ENCODE peak calls at places on chromosomes 2 and 18, in four cellular contexts. One of them, this sample, is unnamed.

GRCh38 chr2:88416016-88416663 is 36.4 kb downstream of the FOXI3 start:
- DNase-seq in brain microvascular endothelial cell: no peak
- DNase-seq in endothelial cell of umbilical vein: no peak
- DNase-seq in PC-9: no peak
- DNase-seq in this sample: no peak

GRCh38 chr2:200968162-200968561 is 4.7 kb upstream of the ORC2 start:
- DNase-seq in brain microvascular endothelial cell: no peak
- DNase-seq in endothelial cell of umbilical vein: no peak
- DNase-seq in PC-9: no peak
- DNase-seq in this sample: no peak

GRCh38 chr2:152638590-152638989 is 78.7 kb downstream of the PRPF40A start:
- DNase-seq in endothelial cell of umbilical vein: no peak
- DNase-seq in brain microvascular endothelial cell: no peak
- DNase-seq in PC-9: no peak
- DNase-seq in this sample: no peak

GRCh38 chr2:143939976-143940375 is 579.9 kb downstream of the ZEB2 start:
- DNase-seq in endothelial cell of umbilical vein: peak
- DNase-seq in PC-9: no peak
- DNase-seq in brain microvascular endothelial cell: no peak
- DNase-seq in this sample: no peak

GRCh38 chr18:58529714-58530354 is 99.1 kb downstream of the ALPK2 start:
- DNase-seq in PC-9: peak
- DNase-seq in endothelial cell of umbilical vein: peak
- DNase-seq in brain microvascular endothelial cell: peak
- DNase-seq in this sample: peak

GRCh38 chr2:36245632-36246031 is 109.9 kb upstream of the CRIM1 start:
- DNase-seq in brain microvascular endothelial cell: no peak
- DNase-seq in endothelial cell of umbilical vein: no peak
- DNase-seq in PC-9: no peak
- DNase-seq in this sample: no peak

GRCh38 chr18:57889841-57890240 is 86.7 kb upstream of the ATP8B1 start:
- DNase-seq in brain microvascular endothelial cell: no peak
- DNase-seq in PC-9: no peak
- DNase-seq in endothelial cell of umbilical vein: no peak
- DNase-seq in this sample: no peak

GRCh38 chr2:161171595-161171929 is 11.3 kb downstream of the TANK start:
- DNase-seq in PC-9: no peak
- DNase-seq in endothelial cell of umbilical vein: no peak
- DNase-seq in brain microvascular endothelial cell: no peak
- DNase-seq in this sample: no peak

GRCh38 chr2:191758420-191759199 is 80.7 kb downstream of the NABP1 start:
- DNase-seq in PC-9: peak
- DNase-seq in brain microvascular endothelial cell: peak
- DNase-seq in endothelial cell of umbilical vein: peak
- DNase-seq in this sample: no peak

GRCh38 chr2:40451926-40452605 is at the start of gene SLC8A1:
- DNase-seq in PC-9: peak
- DNase-seq in brain microvascular endothelial cell: peak
- DNase-seq in endothelial cell of umbilical vein: peak
- DNase-seq in this sample: peak

GRCh38 chr18:44589709-44590108 is 91.0 kb upstream of the SETBP1 start:
- DNase-seq in PC-9: peak
- DNase-seq in brain microvascular endothelial cell: peak
- DNase-seq in endothelial cell of umbilical vein: peak
- DNase-seq in this sample: no peak
- H3K27ac ChIP-seq in PC-9: no peak
- H3K27ac ChIP-seq in brain microvascular endothelial cell: peak
- H3K27ac ChIP-seq in endothelial cell of umbilical vein: no peak
- H3K27ac ChIP-seq in this sample: no peak

DNA sequence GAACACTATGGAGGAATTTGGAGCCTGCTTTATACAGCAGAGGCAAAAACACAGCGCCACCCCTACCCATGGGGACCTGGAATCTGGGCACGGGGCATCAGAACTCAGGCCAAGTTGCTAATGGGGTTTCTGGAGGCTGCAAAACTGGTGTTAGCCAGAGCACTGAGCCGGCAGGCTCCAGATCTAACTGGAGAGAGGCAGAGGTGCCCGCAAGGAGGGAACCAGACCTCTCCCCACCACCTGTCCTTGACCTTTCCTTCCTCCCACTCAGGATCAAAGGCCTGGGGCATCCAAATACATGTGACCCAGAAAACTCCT is 126.6 kb downstream of the TNS1 start:
- DNase-seq in endothelial cell of umbilical vein: no peak
- DNase-seq in brain microvascular endothelial cell: no peak
- DNase-seq in PC-9: no peak
- DNase-seq in this sample: no peak
- H3K27ac ChIP-seq in endothelial cell of umbilical vein: no peak
- H3K27ac ChIP-seq in brain microvascular endothelial cell: no peak
- H3K27ac ChIP-seq in PC-9: no peak
- H3K27ac ChIP-seq in this sample: peak

GRCh38 chr2:173881886-173882285 is 83.3 kb downstream of the SP3 start:
- DNase-seq in PC-9: no peak
- DNase-seq in brain microvascular endothelial cell: no peak
- DNase-seq in endothelial cell of umbilical vein: no peak
- DNase-seq in this sample: no peak

GRCh38 chr2:173884403-173884802 is 80.8 kb downstream of the SP3 start:
- DNase-seq in endothelial cell of umbilical vein: peak
- DNase-seq in brain microvascular endothelial cell: peak
- DNase-seq in PC-9: peak
- DNase-seq in this sample: no peak

GRCh38 chr2:173881466-173881865 is 83.7 kb downstream of the SP3 start:
- DNase-seq in PC-9: no peak
- DNase-seq in endothelial cell of umbilical vein: peak
- DNase-seq in brain microvascular endothelial cell: no peak
- DNase-seq in this sample: no peak

GRCh38 chr2:173876833-173877413 is 88.2 kb downstream of the SP3 start:
- DNase-seq in PC-9: no peak
- DNase-seq in brain microvascular endothelial cell: no peak
- DNase-seq in endothelial cell of umbilical vein: no peak
- DNase-seq in this sample: no peak

DNA sequence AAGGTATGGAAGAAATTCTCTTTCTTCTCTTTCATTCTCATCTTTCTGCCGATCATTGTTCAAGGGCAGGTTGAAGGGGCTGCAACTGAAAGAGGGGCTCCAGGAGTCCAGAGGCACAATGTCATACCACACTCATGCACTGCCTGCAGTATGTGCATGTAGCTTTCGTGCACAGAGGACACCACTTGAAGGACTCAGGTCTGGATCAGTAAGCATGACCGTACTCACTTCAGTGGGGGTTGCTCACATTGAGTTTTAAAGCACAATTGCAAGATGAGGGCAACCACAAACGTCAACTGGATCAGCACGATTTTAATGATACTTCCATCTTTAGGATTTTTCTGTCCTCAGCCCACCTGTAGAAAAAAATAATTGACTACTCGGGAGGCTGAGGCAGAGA is 84.6 kb downstream of the SP3 start:
- DNase-seq in PC-9: no peak
- DNase-seq in brain microvascular endothelial cell: no peak
- DNase-seq in endothelial cell of umbilical vein: no peak
- DNase-seq in this sample: no peak
- H3K27ac ChIP-seq in PC-9: no peak
- H3K27ac ChIP-seq in brain microvascular endothelial cell: no peak
- H3K27ac ChIP-seq in endothelial cell of umbilical vein: no peak
- H3K27ac ChIP-seq in this sample: no peak

DNA sequence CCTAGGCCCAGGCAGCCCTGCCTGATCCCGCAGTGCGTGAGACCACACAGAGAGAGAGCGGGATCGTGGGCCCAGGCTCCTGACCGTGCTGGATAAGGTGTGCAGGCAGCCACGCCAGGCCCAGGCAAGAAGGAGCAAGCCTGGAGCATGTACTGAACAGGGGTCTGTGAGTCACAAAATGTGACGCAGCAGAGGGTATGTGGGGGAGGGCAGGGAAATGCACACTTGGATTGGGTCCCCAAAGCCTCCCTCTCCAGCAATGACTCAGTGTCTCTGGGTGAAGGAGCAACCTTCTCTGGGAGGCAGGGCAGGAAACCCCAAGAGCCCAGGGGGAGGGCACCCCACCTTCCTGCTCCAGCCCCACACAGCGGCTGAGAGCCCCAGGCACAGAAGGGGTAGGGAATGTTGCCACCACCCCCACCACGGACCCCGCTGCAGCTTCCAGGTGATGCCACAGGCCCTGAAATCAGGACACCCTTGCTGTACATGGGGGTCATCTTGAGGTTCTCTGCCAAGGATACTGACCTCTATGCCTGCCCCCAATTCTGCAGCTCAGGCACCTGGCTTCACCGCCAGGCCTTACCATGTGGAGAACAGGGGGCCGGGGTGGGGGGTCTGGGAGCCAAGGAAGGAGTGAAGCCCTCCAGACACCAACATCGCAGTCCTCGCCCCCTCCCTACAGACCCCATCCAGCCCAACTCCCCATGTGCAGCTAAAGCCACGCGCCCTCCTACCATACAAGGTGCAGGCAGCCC is 1.3 kb upstream of the GPC1 start:
- DNase-seq in brain microvascular endothelial cell: peak
- DNase-seq in endothelial cell of umbilical vein: peak
- DNase-seq in PC-9: peak
- DNase-seq in this sample: no peak
- H3K27ac ChIP-seq in brain microvascular endothelial cell: peak
- H3K27ac ChIP-seq in endothelial cell of umbilical vein: no peak
- H3K27ac ChIP-seq in PC-9: peak
- H3K27ac ChIP-seq in this sample: peak

DNA sequence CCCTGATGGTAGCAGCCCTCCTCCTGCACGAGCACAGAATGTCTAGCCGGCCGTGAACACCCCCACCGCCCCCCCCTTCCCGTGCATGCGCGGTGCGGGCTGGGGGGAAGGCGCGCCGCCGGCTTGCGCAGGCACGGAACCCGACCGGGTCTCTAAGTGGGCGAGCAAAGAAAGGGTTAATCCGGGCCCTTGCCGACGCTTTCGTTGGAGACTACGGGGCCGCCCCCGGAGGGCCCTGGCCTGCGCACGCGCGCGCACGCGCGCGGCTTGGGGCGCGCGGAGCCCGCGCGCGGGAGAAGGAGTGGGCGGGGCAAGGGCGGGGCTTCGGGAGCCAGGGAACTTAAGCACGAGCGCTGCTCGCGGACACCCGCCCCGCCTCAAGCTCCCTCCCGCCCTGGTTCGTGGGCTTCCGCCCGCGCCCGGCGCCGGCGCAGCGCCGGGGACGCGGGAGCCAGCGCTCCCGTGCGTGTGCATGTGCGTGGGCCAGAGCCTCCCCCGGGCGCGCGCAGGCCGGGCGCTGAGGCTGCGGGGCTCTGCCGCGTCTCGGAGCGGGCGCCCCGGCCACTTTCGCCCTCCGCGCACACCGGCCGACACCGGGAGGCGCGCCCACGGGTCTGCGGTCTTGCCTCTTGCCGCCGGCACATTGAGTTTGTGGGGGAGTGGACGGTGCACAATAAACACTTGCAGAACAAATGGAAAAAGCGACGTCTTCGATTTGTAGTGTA is 617 bp upstream of the ZBTB14 start:
- DNase-seq in brain microvascular endothelial cell: peak
- DNase-seq in PC-9: peak
- DNase-seq in endothelial cell of umbilical vein: peak
- DNase-seq in this sample: peak
- H3K27ac ChIP-seq in brain microvascular endothelial cell: peak
- H3K27ac ChIP-seq in PC-9: peak
- H3K27ac ChIP-seq in endothelial cell of umbilical vein: peak
- H3K27ac ChIP-seq in this sample: peak

GRCh38 chr2:27308359-27308875 is at the start of gene UCN:
- DNase-seq in endothelial cell of umbilical vein: peak
- DNase-seq in brain microvascular endothelial cell: peak
- DNase-seq in PC-9: no peak
- DNase-seq in this sample: no peak
- H3K27ac ChIP-seq in endothelial cell of umbilical vein: no peak
- H3K27ac ChIP-seq in brain microvascular endothelial cell: no peak
- H3K27ac ChIP-seq in PC-9: no peak
- H3K27ac ChIP-seq in this sample: no peak

GRCh38 chr2:113157108-113157896 is 16.5 kb upstream of the PSD4 start:
- DNase-seq in PC-9: peak
- DNase-seq in endothelial cell of umbilical vein: no peak
- DNase-seq in brain microvascular endothelial cell: no peak
- DNase-seq in this sample: no peak

GRCh38 chr2:113158884-113159553 is 14.8 kb upstream of the PSD4 start:
- DNase-seq in brain microvascular endothelial cell: no peak
- DNase-seq in PC-9: no peak
- DNase-seq in endothelial cell of umbilical vein: no peak
- DNase-seq in this sample: no peak

GRCh38 chr2:113157897-113158753 is 15.6 kb upstream of the PSD4 start:
- DNase-seq in brain microvascular endothelial cell: peak
- DNase-seq in endothelial cell of umbilical vein: peak
- DNase-seq in PC-9: no peak
- DNase-seq in this sample: no peak

GRCh38 chr2:113155331-113155730 is 18.4 kb upstream of the PSD4 start:
- DNase-seq in endothelial cell of umbilical vein: no peak
- DNase-seq in brain microvascular endothelial cell: no peak
- DNase-seq in PC-9: no peak
- DNase-seq in this sample: no peak

GRCh38 chr2:113156278-113157107 is 17.3 kb upstream of the PSD4 start:
- DNase-seq in PC-9: no peak
- DNase-seq in endothelial cell of umbilical vein: no peak
- DNase-seq in brain microvascular endothelial cell: no peak
- DNase-seq in this sample: no peak
- H3K27ac ChIP-seq in PC-9: peak
- H3K27ac ChIP-seq in endothelial cell of umbilical vein: no peak
- H3K27ac ChIP-seq in brain microvascular endothelial cell: no peak
- H3K27ac ChIP-seq in this sample: no peak

GRCh38 chr2:1591978-1592907 is 152.1 kb downstream of the PXDN start:
- DNase-seq in PC-9: no peak
- DNase-seq in brain microvascular endothelial cell: peak
- DNase-seq in endothelial cell of umbilical vein: peak
- DNase-seq in this sample: no peak
- H3K27ac ChIP-seq in PC-9: no peak
- H3K27ac ChIP-seq in brain microvascular endothelial cell: peak
- H3K27ac ChIP-seq in endothelial cell of umbilical vein: no peak
- H3K27ac ChIP-seq in this sample: no peak

DNA sequence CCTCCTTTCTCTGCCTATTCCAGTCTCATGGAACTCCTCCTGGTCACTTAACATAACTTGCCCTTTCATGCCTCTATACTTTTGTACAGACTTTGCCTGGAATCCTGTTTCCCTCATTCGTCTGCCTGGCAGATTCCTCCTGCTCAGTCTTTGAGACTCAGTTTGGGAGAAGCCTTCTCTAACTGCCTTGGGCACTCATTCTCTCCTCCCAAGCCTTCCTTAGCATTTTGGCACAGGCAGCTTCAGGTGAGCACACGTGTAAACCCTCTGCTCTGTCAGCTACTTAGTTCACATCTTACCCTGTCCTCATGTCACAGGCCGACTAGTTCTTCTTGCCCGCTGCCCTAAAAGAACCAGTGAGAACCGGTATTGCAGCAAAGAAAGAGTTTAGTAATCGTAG is 6.0 kb upstream of the FAM98A start:
- DNase-seq in endothelial cell of umbilical vein: no peak
- DNase-seq in brain microvascular endothelial cell: no peak
- DNase-seq in PC-9: no peak
- DNase-seq in this sample: no peak
- H3K27ac ChIP-seq in endothelial cell of umbilical vein: no peak
- H3K27ac ChIP-seq in brain microvascular endothelial cell: no peak
- H3K27ac ChIP-seq in PC-9: no peak
- H3K27ac ChIP-seq in this sample: no peak

DNA sequence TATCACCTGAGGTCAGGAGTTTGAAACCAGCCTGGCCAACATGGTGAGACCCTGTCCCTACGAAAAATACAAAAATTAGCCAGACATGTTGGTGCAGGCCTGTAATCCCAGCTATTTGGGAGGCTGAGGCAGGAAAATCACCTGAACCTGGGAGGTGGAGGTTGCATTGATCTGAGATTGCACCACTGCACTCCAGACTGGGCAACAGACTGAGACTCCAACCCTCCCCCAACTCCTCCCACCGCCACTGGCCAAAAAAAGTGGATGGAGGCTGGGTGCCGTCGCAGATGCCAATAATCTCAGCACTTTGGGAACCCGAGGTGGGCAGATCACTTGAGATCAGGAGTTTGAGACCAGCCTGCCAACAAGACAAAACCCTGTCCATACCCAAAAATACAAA is 10.1 kb upstream of the SPIRE1 start:
- DNase-seq in endothelial cell of umbilical vein: no peak
- DNase-seq in brain microvascular endothelial cell: no peak
- DNase-seq in PC-9: no peak
- DNase-seq in this sample: no peak
- H3K27ac ChIP-seq in endothelial cell of umbilical vein: no peak
- H3K27ac ChIP-seq in brain microvascular endothelial cell: no peak
- H3K27ac ChIP-seq in PC-9: no peak
- H3K27ac ChIP-seq in this sample: no peak